ENCODE peak calls at places on chromosomes 4 and X, in eight cellular contexts. M, S, C, Q, N, B, T and K are unnamed samples.

GRCh38 chr4:3753711-3754412 is 12.3 kb upstream of the ADRA2C start:
- DNase-seq in T (no peak), C (no peak), S (no peak), B (no peak), N (no peak), M (no peak), Q (no peak), K (peak; percentile 67)

GRCh38 chr4:111960241-111960667 is 185.0 kb upstream of the FAM241A start:
- DNase-seq in C (peak; percentile 44), S (no peak), T (no peak), B (peak; percentile 29), N (peak; percentile 90), M (peak; percentile 17), Q (no peak), K (no peak)

GRCh38 chr4:48944659-48945290 is 38.2 kb upstream of the OCIAD2 start:
- DNase-seq in C (peak; percentile 30), N (no peak), B (peak; percentile 30), Q (no peak), S (no peak), M (peak; percentile 61), T (peak; percentile 69), K (peak; percentile 78)

GRCh38 chr4:124445071-124445470 is 267.5 kb downstream of the ANKRD50 start:
- DNase-seq in C (no peak), B (no peak), M (no peak), Q (no peak), S (no peak), T (no peak), N (no peak), K (no peak)

GRCh38 chrX:70289168-70289792 is 447 bp downstream of the PDZD11 start:
- DNase-seq in N (peak; percentile 64), M (no peak), T (peak; percentile 1), S (peak; percentile 2), Q (no peak), C (peak; percentile 14), B (no peak), K (no peak)

GRCh38 chrX:4579480-4579879 is 866.0 kb upstream of the PRKX start:
- DNase-seq in C (no peak), B (no peak), Q (no peak), M (no peak), T (no peak), N (no peak), S (no peak), K (no peak)

GRCh38 chr4:76341063-76341462 is 34.5 kb downstream of the STBD1 start:
- DNase-seq in T (peak; percentile 67), M (peak; percentile 37), Q (no peak), C (peak; percentile 35), S (peak; percentile 77), B (no peak), N (peak; percentile 78), K (no peak)

GRCh38 chr4:127788517-127788916 is 6.4 kb downstream of the HSPA4L start:
- DNase-seq in S (no peak), Q (no peak), N (peak; percentile 3), T (peak; percentile 34), C (peak; percentile 47), B (peak; percentile 14), M (peak; percentile 9), K (peak; percentile 69)

GRCh38 chr4:1842993-1843448 is 12.9 kb downstream of the LETM1 start:
- DNase-seq in N (peak; percentile 95), T (no peak), S (peak; percentile 94), B (no peak), C (peak; percentile 47), M (no peak), Q (no peak), K (no peak)

GRCh38 chr4:158670975-158671664 is 567 bp downstream of the C4orf46 start:
- DNase-seq in B (peak; percentile 42), N (peak; percentile 88), C (peak; percentile 61), Q (peak; percentile 69), S (peak; percentile 76), T (peak; percentile 73), M (peak; percentile 74), K (peak; percentile 78)

GRCh38 chr4:110865611-110866254 is 242.9 kb upstream of the PITX2 start:
- DNase-seq in M (no peak), N (peak; percentile 59), C (no peak), Q (no peak), B (no peak), S (peak; percentile 55), T (no peak), K (no peak)

GRCh38 chr4:107619065-107619464 is 101.0 kb downstream of the PAPSS1 start:
- DNase-seq in S (peak; percentile 76), B (no peak), M (peak; percentile 11), N (peak; percentile 90), T (no peak), Q (no peak), C (no peak), K (no peak)

GRCh38 chrX:132740316-132741123 is 217.9 kb downstream of the HS6ST2 start:
- DNase-seq in Q (peak; percentile 74), B (no peak), M (no peak), S (no peak), N (peak; percentile 12), T (no peak), C (peak; percentile 40), K (peak; percentile 37)

GRCh38 chr4:67051000-67051789 is 494.1 kb downstream of the CENPC start:
- DNase-seq in S (no peak), Q (no peak), N (no peak), C (no peak), M (peak; percentile 37), B (no peak), T (no peak), K (peak; percentile 18)

GRCh38 chrX:24990585-24990984 is 25.2 kb downstream of the ARX start:
- DNase-seq in B (no peak), T (no peak), M (no peak), S (no peak), Q (no peak), N (no peak), C (no peak), K (peak; percentile 54)

GRCh38 chrX:2511326-2511725 is 10.6 kb upstream of the DHRSX start:
- DNase-seq in S (no peak), Q (no peak), N (no peak), B (no peak), T (no peak), C (no peak), M (no peak), K (no peak)

GRCh38 chrX:2512501-2512900 is 11.7 kb upstream of the DHRSX start:
- DNase-seq in B (no peak), Q (no peak), C (no peak), S (no peak), M (no peak), T (no peak), N (no peak), K (no peak)

GRCh38 chrX:2514131-2514530 is 13.4 kb upstream of the DHRSX start:
- DNase-seq in B (no peak), T (no peak), C (no peak), Q (no peak), N (no peak), M (no peak), S (no peak), K (no peak)

GRCh38 chrX:2516612-2517011 is 15.8 kb upstream of the DHRSX start:
- DNase-seq in Q (no peak), S (no peak), M (no peak), N (no peak), B (no peak), C (no peak), T (no peak), K (no peak)

GRCh38 chrX:2513120-2513664 is 12.4 kb upstream of the DHRSX start:
- DNase-seq in C (no peak), M (no peak), B (no peak), N (no peak), S (no peak), T (no peak), Q (no peak), K (peak; percentile 16)
- H3K4me2 ChIP-seq in C (no peak overlapping the region), M (no peak overlapping the region), B (no peak overlapping the region), N (no peak overlapping the region), S (no peak overlapping the region), T (no peak overlapping the region), Q (no peak overlapping the region), K (no peak overlapping the region)

GRCh38 chrX:106928227-106928626 is 8.0 kb downstream of the CLDN2 start:
- DNase-seq in S (no peak), T (no peak), C (no peak), Q (no peak), M (no peak), N (no peak), B (no peak), K (no peak)
- H3K4me1 ChIP-seq in S (peaks cover 6% of the 10 kb centered on the region), T (no peaks in the 10 kb centered on the region), C (peaks cover 9% of the 10 kb centered on the region), Q (peaks cover 2% of the 10 kb centered on the region), M (no peaks in the 10 kb centered on the region), N (peaks cover 4% of the 10 kb centered on the region), B (peaks cover 72% of the 10 kb centered on the region), K (no peaks in the 10 kb centered on the region)

GRCh38 chr4:84167579-84167978 is 331.5 kb downstream of the NKX6-1 start:
- DNase-seq in S (no peak), B (no peak), N (peak; percentile 7), T (peak; percentile 18), M (no peak), C (no peak), Q (peak; percentile 12), K (peak; percentile 71)
- H3K4me2 ChIP-seq in S (no peak overlapping the region), B (no peak overlapping the region), N (no peak overlapping the region), T (no peak overlapping the region), M (no peak overlapping the region), C (no peak overlapping the region), Q (no peak overlapping the region), K (no peak overlapping the region)

GRCh38 chr4:86334020-86334750 is 25.7 kb downstream of the MAPK10 start:
- DNase-seq in B (no peak), N (no peak), C (no peak), Q (no peak), M (no peak), S (no peak), T (no peak), K (no peak)

GRCh38 chr4:86329431-86329830 is 30.4 kb downstream of the MAPK10 start:
- DNase-seq in M (no peak), N (no peak), C (no peak), Q (no peak), B (no peak), T (no peak), S (no peak), K (no peak)

GRCh38 chr4:86338521-86338920 is 21.3 kb downstream of the MAPK10 start:
- DNase-seq in S (no peak), Q (no peak), C (peak; percentile 20), B (no peak), N (peak; percentile 43), M (no peak), T (no peak), K (no peak)

GRCh38 chr4:86331362-86331761 is 28.5 kb downstream of the MAPK10 start:
- DNase-seq in C (peak; percentile 2), Q (no peak), S (no peak), B (no peak), M (no peak), N (no peak), T (no peak), K (no peak)

DNA sequence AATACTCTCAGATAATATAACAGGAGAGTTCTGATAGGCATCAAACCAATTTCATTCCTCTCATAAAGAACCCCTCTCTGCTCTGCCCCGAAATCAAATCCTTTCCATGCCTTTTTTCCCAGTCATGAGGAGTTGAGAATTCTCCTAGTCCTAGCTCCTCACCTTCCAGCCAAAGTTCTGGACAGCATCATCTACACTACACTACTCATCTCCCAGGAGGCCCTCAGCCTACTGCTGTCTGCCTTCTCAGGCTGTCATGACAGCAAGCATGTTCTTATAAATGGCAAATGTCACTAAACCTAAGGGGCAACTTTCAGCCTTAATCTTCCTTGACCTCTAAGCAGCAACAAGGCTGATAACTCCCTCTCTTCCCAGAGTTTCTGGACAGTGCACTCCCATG is 26.6 kb downstream of the MAPK10 start:
- DNase-seq in B (no peak), M (no peak), Q (no peak), S (no peak), T (no peak), C (no peak), N (peak; percentile 31), K (no peak)
- H3K4me1 ChIP-seq in B (peaks cover 1% of the 10 kb centered on the region), M (peaks cover under 1% of the 10 kb centered on the region), Q (peaks cover 2% of the 10 kb centered on the region), S (peaks cover 3% of the 10 kb centered on the region), T (no peaks in the 10 kb centered on the region), C (peaks cover 4% of the 10 kb centered on the region), N (peaks cover 15% of the 10 kb centered on the region), K (no peaks in the 10 kb centered on the region)